ENCODE peak calls at places on chromosome 11, in six cellular contexts. One of them, this sample, is unnamed.

GRCh38 chr11:35152575-35152974 is 13.6 kb downstream of the CD44 start:
- DNase-seq in SK-N-SH: no peak
- DNase-seq in HepG2: no peak
- DNase-seq in GM12878: no peak
- DNase-seq in K562: no peak
- DNase-seq in H1: no peak
- DNase-seq in this sample: no peak

GRCh38 chr11:45431301-45432018 is 145.3 kb upstream of the SYT13 start:
- DNase-seq in SK-N-SH: no peak
- DNase-seq in HepG2: no peak
- DNase-seq in GM12878: no peak
- DNase-seq in K562: no peak
- DNase-seq in H1: no peak
- DNase-seq in this sample: no peak

GRCh38 chr11:46554205-46555162 is 39.3 kb downstream of the AMBRA1 start:
- DNase-seq in SK-N-SH: no peak
- DNase-seq in HepG2: peak
- DNase-seq in GM12878: no peak
- DNase-seq in K562: no peak
- DNase-seq in H1: no peak
- DNase-seq in this sample: peak

GRCh38 chr11:127926721-127927120 is 660.6 kb downstream of the ETS1 start:
- DNase-seq in SK-N-SH: no peak
- DNase-seq in HepG2: no peak
- DNase-seq in GM12878: no peak
- DNase-seq in K562: no peak
- DNase-seq in H1: no peak
- DNase-seq in this sample: no peak

GRCh38 chr11:12280838-12281565 is 96.4 kb upstream of the PARVA start:
- DNase-seq in SK-N-SH: peak
- DNase-seq in HepG2: no peak
- DNase-seq in GM12878: no peak
- DNase-seq in K562: no peak
- DNase-seq in H1: peak
- DNase-seq in this sample: no peak

GRCh38 chr11:66981976-66982578 is 7.0 kb downstream of the C11orf86 start:
- DNase-seq in SK-N-SH: peak
- DNase-seq in HepG2: peak
- DNase-seq in GM12878: no peak
- DNase-seq in K562: peak
- DNase-seq in H1: no peak
- DNase-seq in this sample: peak

GRCh38 chr11:35014352-35014751 is 97.9 kb downstream of the PDHX start:
- DNase-seq in SK-N-SH: no peak
- DNase-seq in HepG2: no peak
- DNase-seq in GM12878: no peak
- DNase-seq in K562: no peak
- DNase-seq in H1: no peak
- DNase-seq in this sample: no peak

GRCh38 chr11:19962795-19963163 is 197.5 kb downstream of the DBX1 start:
- DNase-seq in SK-N-SH: no peak
- DNase-seq in HepG2: no peak
- DNase-seq in GM12878: no peak
- DNase-seq in K562: no peak
- DNase-seq in H1: no peak
- DNase-seq in this sample: no peak

GRCh38 chr11:72321381-72321996 is 77.5 kb upstream of the PHOX2A start:
- DNase-seq in SK-N-SH: peak
- DNase-seq in HepG2: peak
- DNase-seq in GM12878: no peak
- DNase-seq in K562: peak
- DNase-seq in H1: no peak
- DNase-seq in this sample: no peak

GRCh38 chr11:134244593-134244992 is 8.6 kb downstream of the THYN1 start:
- DNase-seq in SK-N-SH: peak
- DNase-seq in HepG2: peak
- DNase-seq in GM12878: no peak
- DNase-seq in K562: no peak
- DNase-seq in H1: no peak
- DNase-seq in this sample: peak

GRCh38 chr11:129090056-129090455 is 102.1 kb downstream of the ARHGAP32 start:
- DNase-seq in SK-N-SH: no peak
- DNase-seq in HepG2: no peak
- DNase-seq in GM12878: no peak
- DNase-seq in K562: no peak
- DNase-seq in H1: no peak
- DNase-seq in this sample: no peak

GRCh38 chr11:64366751-64367150 is 7.8 kb downstream of the RPS6KA4 start:
- DNase-seq in SK-N-SH: no peak
- DNase-seq in HepG2: no peak
- DNase-seq in GM12878: no peak
- DNase-seq in K562: no peak
- DNase-seq in H1: no peak
- DNase-seq in this sample: no peak

GRCh38 chr11:87037450-87038234 is at the start of gene TMEM135:
- DNase-seq in SK-N-SH: peak
- DNase-seq in HepG2: peak
- DNase-seq in GM12878: peak
- DNase-seq in K562: peak
- DNase-seq in H1: peak
- DNase-seq in this sample: peak

GRCh38 chr11:117495357-117495756 is 167.7 kb downstream of the CEP164 start:
- DNase-seq in SK-N-SH: no peak
- DNase-seq in HepG2: no peak
- DNase-seq in GM12878: no peak
- DNase-seq in K562: no peak
- DNase-seq in H1: no peak
- DNase-seq in this sample: no peak

GRCh38 chr11:26730711-26731460 is 9.0 kb upstream of the SLC5A12 start:
- DNase-seq in SK-N-SH: peak
- DNase-seq in HepG2: no peak
- DNase-seq in GM12878: no peak
- DNase-seq in K562: no peak
- DNase-seq in H1: no peak
- DNase-seq in this sample: no peak

GRCh38 chr11:118870396-118871343 is 13.0 kb upstream of the CXCR5 start:
- DNase-seq in SK-N-SH: peak
- DNase-seq in HepG2: peak
- DNase-seq in GM12878: peak
- DNase-seq in K562: no peak
- DNase-seq in H1: peak
- DNase-seq in this sample: no peak

GRCh38 chr11:124012697-124013096 is at the start of gene OR10G4:
- DNase-seq in SK-N-SH: no peak
- DNase-seq in HepG2: no peak
- DNase-seq in GM12878: no peak
- DNase-seq in K562: no peak
- DNase-seq in H1: no peak
- DNase-seq in this sample: no peak

GRCh38 chr11:124277809-124278208 is 21.6 kb downstream of the OR8G5 start:
- DNase-seq in SK-N-SH: no peak
- DNase-seq in HepG2: no peak
- DNase-seq in GM12878: no peak
- DNase-seq in K562: no peak
- DNase-seq in H1: peak
- DNase-seq in this sample: no peak

GRCh38 chr11:103091441-103091809 is 535 bp downstream of the DCUN1D5 start:
- DNase-seq in SK-N-SH: peak
- DNase-seq in HepG2: peak
- DNase-seq in GM12878: no peak
- DNase-seq in K562: peak
- DNase-seq in H1: peak
- DNase-seq in this sample: peak

GRCh38 chr11:9138612-9139579 is 47.5 kb upstream of the SCUBE2 start:
- DNase-seq in SK-N-SH: no peak
- DNase-seq in HepG2: peak
- DNase-seq in GM12878: no peak
- DNase-seq in K562: no peak
- DNase-seq in H1: peak
- DNase-seq in this sample: no peak

GRCh38 chr11:11706022-11706421 is 84.2 kb upstream of the GALNT18 start:
- DNase-seq in SK-N-SH: no peak
- DNase-seq in HepG2: no peak
- DNase-seq in GM12878: no peak
- DNase-seq in K562: no peak
- DNase-seq in H1: no peak
- DNase-seq in this sample: no peak

GRCh38 chr11:21921151-21921550 is 271.7 kb upstream of the ANO5 start:
- DNase-seq in SK-N-SH: no peak
- DNase-seq in HepG2: no peak
- DNase-seq in GM12878: no peak
- DNase-seq in K562: no peak
- DNase-seq in H1: no peak
- DNase-seq in this sample: no peak

GRCh38 chr11:66607126-66607834 is 9.2 kb upstream of the RBM14 start:
- DNase-seq in SK-N-SH: no peak
- DNase-seq in HepG2: peak
- DNase-seq in GM12878: no peak
- DNase-seq in K562: no peak
- DNase-seq in H1: no peak
- DNase-seq in this sample: no peak

GRCh38 chr11:45266693-45267451 is 19.3 kb downstream of the SYT13 start:
- DNase-seq in SK-N-SH: no peak
- DNase-seq in HepG2: peak
- DNase-seq in GM12878: no peak
- DNase-seq in K562: peak
- DNase-seq in H1: peak
- DNase-seq in this sample: no peak

GRCh38 chr11:113553235-113553634 is 78.0 kb upstream of the DRD2 start:
- DNase-seq in SK-N-SH: no peak
- DNase-seq in HepG2: no peak
- DNase-seq in GM12878: no peak
- DNase-seq in K562: no peak
- DNase-seq in H1: no peak
- DNase-seq in this sample: no peak
- TF ChIP-seq GABPA in SK-N-SH: no peak
- TF ChIP-seq GABPA in HepG2: no peak
- TF ChIP-seq GABPA in GM12878: no peak
- TF ChIP-seq GABPA in K562: no peak
- TF ChIP-seq GABPA in H1: no peak
- TF ChIP-seq GABPA in this sample: no peak

DNA sequence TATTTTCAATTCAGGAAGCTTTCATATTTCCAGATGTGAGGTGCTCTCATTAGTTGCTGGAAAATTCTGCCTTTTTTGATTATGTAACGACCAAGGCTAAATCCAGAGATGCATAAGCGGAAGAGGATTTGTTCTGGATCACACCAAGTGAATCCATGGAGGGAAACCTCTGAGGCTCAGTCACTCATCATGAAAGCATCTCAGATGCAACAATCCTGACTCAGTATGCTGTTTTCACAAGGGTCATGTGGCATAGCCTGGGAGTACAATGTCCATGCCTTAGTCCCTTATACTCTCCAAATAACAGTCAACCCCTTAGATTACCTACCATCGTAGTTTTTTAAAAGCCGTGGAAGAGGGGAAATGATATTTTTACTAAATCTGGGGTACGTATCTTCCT is 445.6 kb downstream of the NTM start:
- DNase-seq in SK-N-SH: no peak
- DNase-seq in HepG2: no peak
- DNase-seq in GM12878: no peak
- DNase-seq in K562: no peak
- DNase-seq in H1: no peak
- DNase-seq in this sample: no peak
- H3K4me3 ChIP-seq in SK-N-SH: no peak
- H3K4me3 ChIP-seq in HepG2: no peak
- H3K4me3 ChIP-seq in GM12878: no peak
- H3K4me3 ChIP-seq in K562: no peak
- H3K4me3 ChIP-seq in H1: no peak
- H3K4me3 ChIP-seq in this sample: no peak

GRCh38 chr11:927871-928270 is 2.2 kb downstream of the AP2A2 start:
- DNase-seq in SK-N-SH: no peak
- DNase-seq in HepG2: no peak
- DNase-seq in GM12878: no peak
- DNase-seq in K562: no peak
- DNase-seq in H1: no peak
- DNase-seq in this sample: no peak
- H3K27ac ChIP-seq in SK-N-SH: no peak
- H3K27ac ChIP-seq in HepG2: no peak
- H3K27ac ChIP-seq in GM12878: no peak
- H3K27ac ChIP-seq in K562: no peak
- H3K27ac ChIP-seq in H1: no peak
- H3K27ac ChIP-seq in this sample: no peak

GRCh38 chr11:14029971-14030531 is 67.5 kb downstream of the SPON1 start:
- DNase-seq in SK-N-SH: no peak
- DNase-seq in HepG2: no peak
- DNase-seq in GM12878: no peak
- DNase-seq in K562: no peak
- DNase-seq in H1: no peak
- DNase-seq in this sample: no peak
- TF ChIP-seq GABPA in SK-N-SH: no peak
- TF ChIP-seq GABPA in HepG2: no peak
- TF ChIP-seq GABPA in GM12878: no peak
- TF ChIP-seq GABPA in K562: no peak
- TF ChIP-seq GABPA in H1: no peak
- TF ChIP-seq GABPA in this sample: no peak

GRCh38 chr11:75557649-75558494 is 4.2 kb upstream of the SERPINH1 start:
- DNase-seq in SK-N-SH: no peak
- DNase-seq in HepG2: no peak
- DNase-seq in GM12878: no peak
- DNase-seq in K562: peak
- DNase-seq in H1: no peak
- DNase-seq in this sample: no peak
- H3K4me3 ChIP-seq in SK-N-SH: no peak
- H3K4me3 ChIP-seq in HepG2: no peak
- H3K4me3 ChIP-seq in GM12878: no peak
- H3K4me3 ChIP-seq in K562: no peak
- H3K4me3 ChIP-seq in H1: no peak
- H3K4me3 ChIP-seq in this sample: no peak

GRCh38 chr11:68835749-68836148 is 6.0 kb downstream of the CPT1A start:
- DNase-seq in SK-N-SH: no peak
- DNase-seq in HepG2: no peak
- DNase-seq in GM12878: no peak
- DNase-seq in K562: no peak
- DNase-seq in H1: no peak
- DNase-seq in this sample: no peak
- H3K27ac ChIP-seq in SK-N-SH: no peak
- H3K27ac ChIP-seq in HepG2: no peak
- H3K27ac ChIP-seq in GM12878: no peak
- H3K27ac ChIP-seq in K562: no peak
- H3K27ac ChIP-seq in H1: no peak
- H3K27ac ChIP-seq in this sample: no peak

GRCh38 chr11:110679323-110679980 is 32.8 kb downstream of the ARHGAP20 start:
- DNase-seq in SK-N-SH: no peak
- DNase-seq in HepG2: no peak
- DNase-seq in GM12878: no peak
- DNase-seq in K562: no peak
- DNase-seq in H1: no peak
- DNase-seq in this sample: no peak
- TF ChIP-seq GABPA in SK-N-SH: no peak
- TF ChIP-seq GABPA in HepG2: no peak
- TF ChIP-seq GABPA in GM12878: no peak
- TF ChIP-seq GABPA in K562: no peak
- TF ChIP-seq GABPA in H1: no peak
- TF ChIP-seq GABPA in this sample: no peak

GRCh38 chr11:104161751-104162450 is 2.0 kb downstream of the PDGFD start:
- DNase-seq in SK-N-SH: no peak
- DNase-seq in HepG2: no peak
- DNase-seq in GM12878: no peak
- DNase-seq in K562: no peak
- DNase-seq in H1: no peak
- DNase-seq in this sample: no peak
- H3K4me3 ChIP-seq in SK-N-SH: peak
- H3K4me3 ChIP-seq in HepG2: no peak
- H3K4me3 ChIP-seq in GM12878: no peak
- H3K4me3 ChIP-seq in K562: no peak
- H3K4me3 ChIP-seq in H1: no peak
- H3K4me3 ChIP-seq in this sample: no peak

GRCh38 chr11:61153593-61154090 is 7.6 kb downstream of the VPS37C start:
- DNase-seq in SK-N-SH: no peak
- DNase-seq in HepG2: no peak
- DNase-seq in GM12878: no peak
- DNase-seq in K562: no peak
- DNase-seq in H1: no peak
- DNase-seq in this sample: no peak
- H3K27ac ChIP-seq in SK-N-SH: peak
- H3K27ac ChIP-seq in HepG2: no peak
- H3K27ac ChIP-seq in GM12878: no peak
- H3K27ac ChIP-seq in K562: no peak
- H3K27ac ChIP-seq in H1: no peak
- H3K27ac ChIP-seq in this sample: no peak